ENCODE peak calls at places on chromosome 7, in nine cellular contexts. One of them, this sample, is unnamed.

GRCh38 chr7:87047-87446 is 105.3 kb upstream of the FAM20C start:
- DNase-seq in iPS DF 19.7: no peak
- DNase-seq in tibial artery: no peak
- DNase-seq in neuronal stem cell: no peak
- DNase-seq in activated gamma-delta T cell treated with Interleukin-2 at 50 U/mL for 16 hours: no peak
- DNase-seq in GM04504: no peak
- DNase-seq in AG04450: no peak
- DNase-seq in H54: no peak
- DNase-seq in AG20443: no peak
- DNase-seq in this sample: no peak

GRCh38 chr7:159012353-159013069 is 132.2 kb downstream of the VIPR2 start:
- DNase-seq in iPS DF 19.7: no peak
- DNase-seq in tibial artery: peak; percentile 80
- DNase-seq in neuronal stem cell: no peak
- DNase-seq in activated gamma-delta T cell treated with Interleukin-2 at 50 U/mL for 16 hours: no peak
- DNase-seq in GM04504: no peak
- DNase-seq in AG04450: no peak
- DNase-seq in H54: no peak
- DNase-seq in AG20443: no peak
- DNase-seq in this sample: no peak

GRCh38 chr7:83704564-83704963 is 55.6 kb upstream of the SEMA3E start:
- DNase-seq in iPS DF 19.7: no peak
- DNase-seq in tibial artery: no peak
- DNase-seq in neuronal stem cell: no peak
- DNase-seq in activated gamma-delta T cell treated with Interleukin-2 at 50 U/mL for 16 hours: no peak
- DNase-seq in GM04504: no peak
- DNase-seq in AG04450: no peak
- DNase-seq in H54: no peak
- DNase-seq in AG20443: no peak
- DNase-seq in this sample: no peak

GRCh38 chr7:17185690-17186070 is 112.8 kb upstream of the AHR start:
- DNase-seq in iPS DF 19.7: no peak
- DNase-seq in tibial artery: no peak
- DNase-seq in neuronal stem cell: no peak
- DNase-seq in activated gamma-delta T cell treated with Interleukin-2 at 50 U/mL for 16 hours: no peak
- DNase-seq in GM04504: peak; percentile 46
- DNase-seq in AG04450: peak; percentile 7
- DNase-seq in H54: peak; percentile 26
- DNase-seq in AG20443: no peak
- DNase-seq in this sample: peak; percentile 8

GRCh38 chr7:155550916-155551315 is 4.6 kb upstream of the CNPY1 start:
- DNase-seq in iPS DF 19.7: no peak
- DNase-seq in tibial artery: no peak
- DNase-seq in neuronal stem cell: no peak
- DNase-seq in activated gamma-delta T cell treated with Interleukin-2 at 50 U/mL for 16 hours: no peak
- DNase-seq in GM04504: no peak
- DNase-seq in AG04450: no peak
- DNase-seq in H54: no peak
- DNase-seq in AG20443: no peak
- DNase-seq in this sample: no peak

GRCh38 chr7:43201912-43202311 is 89.5 kb downstream of the HECW1 start:
- DNase-seq in iPS DF 19.7: no peak
- DNase-seq in tibial artery: no peak
- DNase-seq in neuronal stem cell: no peak
- DNase-seq in activated gamma-delta T cell treated with Interleukin-2 at 50 U/mL for 16 hours: no peak
- DNase-seq in GM04504: no peak
- DNase-seq in AG04450: peak; percentile 4
- DNase-seq in H54: no peak
- DNase-seq in AG20443: no peak
- DNase-seq in this sample: no peak

GRCh38 chr7:5482020-5482498 is 58.4 kb upstream of the TNRC18 start:
- DNase-seq in iPS DF 19.7: no peak
- DNase-seq in tibial artery: no peak
- DNase-seq in neuronal stem cell: no peak
- DNase-seq in activated gamma-delta T cell treated with Interleukin-2 at 50 U/mL for 16 hours: no peak
- DNase-seq in GM04504: no peak
- DNase-seq in AG04450: no peak
- DNase-seq in H54: no peak
- DNase-seq in AG20443: no peak
- DNase-seq in this sample: no peak

GRCh38 chr7:28472332-28472731 is 60.0 kb downstream of the CREB5 start:
- DNase-seq in iPS DF 19.7: no peak
- DNase-seq in tibial artery: no peak
- DNase-seq in neuronal stem cell: no peak
- DNase-seq in activated gamma-delta T cell treated with Interleukin-2 at 50 U/mL for 16 hours: no peak
- DNase-seq in GM04504: no peak
- DNase-seq in AG04450: no peak
- DNase-seq in H54: no peak
- DNase-seq in AG20443: no peak
- DNase-seq in this sample: no peak

GRCh38 chr7:72493850-72494661 is 81.9 kb upstream of the CALN1 start:
- DNase-seq in iPS DF 19.7: peak; percentile 48
- DNase-seq in tibial artery: peak; percentile 28
- DNase-seq in neuronal stem cell: peak; percentile 72
- DNase-seq in activated gamma-delta T cell treated with Interleukin-2 at 50 U/mL for 16 hours: peak; percentile 36
- DNase-seq in GM04504: no peak
- DNase-seq in AG04450: no peak
- DNase-seq in H54: peak; percentile 26
- DNase-seq in AG20443: peak; percentile 58
- DNase-seq in this sample: no peak

GRCh38 chr7:78530351-78530750 is 731.8 kb downstream of the PHTF2 start:
- DNase-seq in iPS DF 19.7: no peak
- DNase-seq in tibial artery: no peak
- DNase-seq in neuronal stem cell: no peak
- DNase-seq in activated gamma-delta T cell treated with Interleukin-2 at 50 U/mL for 16 hours: no peak
- DNase-seq in GM04504: peak; percentile 24
- DNase-seq in AG04450: peak; percentile 15
- DNase-seq in H54: peak; percentile 20
- DNase-seq in AG20443: peak; percentile 71
- DNase-seq in this sample: no peak

GRCh38 chr7:42744746-42745145 is 167.1 kb downstream of the C7orf25 start:
- DNase-seq in iPS DF 19.7: no peak
- DNase-seq in tibial artery: no peak
- DNase-seq in neuronal stem cell: no peak
- DNase-seq in activated gamma-delta T cell treated with Interleukin-2 at 50 U/mL for 16 hours: no peak
- DNase-seq in GM04504: no peak
- DNase-seq in AG04450: no peak
- DNase-seq in H54: no peak
- DNase-seq in AG20443: no peak
- DNase-seq in this sample: no peak

GRCh38 chr7:158695726-158696452 is 8.7 kb downstream of the NCAPG2 start:
- DNase-seq in iPS DF 19.7: no peak
- DNase-seq in tibial artery: peak; percentile 76
- DNase-seq in neuronal stem cell: no peak
- DNase-seq in activated gamma-delta T cell treated with Interleukin-2 at 50 U/mL for 16 hours: peak; percentile 55
- DNase-seq in GM04504: peak; percentile 68
- DNase-seq in AG04450: peak; percentile 52
- DNase-seq in H54: no peak
- DNase-seq in AG20443: peak; percentile 75
- DNase-seq in this sample: no peak

GRCh38 chr7:26688388-26688787 is 176.0 kb downstream of the SKAP2 start:
- DNase-seq in iPS DF 19.7: no peak
- DNase-seq in tibial artery: no peak
- DNase-seq in neuronal stem cell: no peak
- DNase-seq in activated gamma-delta T cell treated with Interleukin-2 at 50 U/mL for 16 hours: no peak
- DNase-seq in GM04504: no peak
- DNase-seq in AG04450: no peak
- DNase-seq in H54: no peak
- DNase-seq in AG20443: no peak
- DNase-seq in this sample: no peak

GRCh38 chr7:22779697-22780096 is 43.0 kb downstream of the TOMM7 start:
- DNase-seq in iPS DF 19.7: no peak
- DNase-seq in tibial artery: no peak
- DNase-seq in neuronal stem cell: no peak
- DNase-seq in activated gamma-delta T cell treated with Interleukin-2 at 50 U/mL for 16 hours: no peak
- DNase-seq in GM04504: no peak
- DNase-seq in AG04450: no peak
- DNase-seq in H54: no peak
- DNase-seq in AG20443: no peak
- DNase-seq in this sample: no peak

GRCh38 chr7:139765143-139765542 is 12.7 kb downstream of the HIPK2 start:
- DNase-seq in iPS DF 19.7: no peak
- DNase-seq in tibial artery: no peak
- DNase-seq in neuronal stem cell: no peak
- DNase-seq in activated gamma-delta T cell treated with Interleukin-2 at 50 U/mL for 16 hours: no peak
- DNase-seq in GM04504: no peak
- DNase-seq in AG04450: no peak
- DNase-seq in H54: no peak
- DNase-seq in AG20443: no peak
- DNase-seq in this sample: no peak

GRCh38 chr7:5354460-5355279 is 69.0 kb downstream of the TNRC18 start:
- DNase-seq in iPS DF 19.7: no peak
- DNase-seq in tibial artery: peak; percentile 40
- DNase-seq in neuronal stem cell: no peak
- DNase-seq in activated gamma-delta T cell treated with Interleukin-2 at 50 U/mL for 16 hours: no peak
- DNase-seq in GM04504: peak; percentile 21
- DNase-seq in AG04450: no peak
- DNase-seq in H54: no peak
- DNase-seq in AG20443: peak; percentile 82
- DNase-seq in this sample: no peak

GRCh38 chr7:80361948-80362347 is 149.9 kb downstream of the GNAT3 start:
- DNase-seq in iPS DF 19.7: no peak
- DNase-seq in tibial artery: no peak
- DNase-seq in neuronal stem cell: no peak
- DNase-seq in activated gamma-delta T cell treated with Interleukin-2 at 50 U/mL for 16 hours: no peak
- DNase-seq in GM04504: no peak
- DNase-seq in AG04450: no peak
- DNase-seq in H54: no peak
- DNase-seq in AG20443: no peak
- DNase-seq in this sample: no peak

GRCh38 chr7:129898007-129898406 is 54.8 kb downstream of the UBE2H start:
- DNase-seq in iPS DF 19.7: no peak
- DNase-seq in tibial artery: no peak
- DNase-seq in neuronal stem cell: no peak
- DNase-seq in activated gamma-delta T cell treated with Interleukin-2 at 50 U/mL for 16 hours: no peak
- DNase-seq in GM04504: no peak
- DNase-seq in AG04450: no peak
- DNase-seq in H54: no peak
- DNase-seq in AG20443: no peak
- DNase-seq in this sample: no peak

GRCh38 chr7:4650471-4651047 is 31.5 kb upstream of the FOXK1 start:
- DNase-seq in iPS DF 19.7: no peak
- DNase-seq in tibial artery: no peak
- DNase-seq in neuronal stem cell: peak; percentile 83
- DNase-seq in activated gamma-delta T cell treated with Interleukin-2 at 50 U/mL for 16 hours: no peak
- DNase-seq in GM04504: no peak
- DNase-seq in AG04450: no peak
- DNase-seq in H54: no peak
- DNase-seq in AG20443: peak; percentile 68
- DNase-seq in this sample: no peak

GRCh38 chr7:107573537-107573936 is 6.5 kb upstream of the BCAP29 start:
- DNase-seq in iPS DF 19.7: no peak
- DNase-seq in tibial artery: no peak
- DNase-seq in neuronal stem cell: no peak
- DNase-seq in activated gamma-delta T cell treated with Interleukin-2 at 50 U/mL for 16 hours: no peak
- DNase-seq in GM04504: no peak
- DNase-seq in AG04450: no peak
- DNase-seq in H54: no peak
- DNase-seq in AG20443: no peak
- DNase-seq in this sample: no peak

GRCh38 chr7:12174931-12175330 is 36.2 kb upstream of the TMEM106B start:
- DNase-seq in iPS DF 19.7: no peak
- DNase-seq in tibial artery: no peak
- DNase-seq in neuronal stem cell: no peak
- DNase-seq in activated gamma-delta T cell treated with Interleukin-2 at 50 U/mL for 16 hours: no peak
- DNase-seq in GM04504: no peak
- DNase-seq in AG04450: no peak
- DNase-seq in H54: no peak
- DNase-seq in AG20443: no peak
- DNase-seq in this sample: no peak

GRCh38 chr7:50206521-50207250 is 97.8 kb upstream of the IKZF1 start:
- DNase-seq in iPS DF 19.7: no peak
- DNase-seq in tibial artery: no peak
- DNase-seq in neuronal stem cell: no peak
- DNase-seq in activated gamma-delta T cell treated with Interleukin-2 at 50 U/mL for 16 hours: peak; percentile 77
- DNase-seq in GM04504: no peak
- DNase-seq in AG04450: no peak
- DNase-seq in H54: no peak
- DNase-seq in AG20443: no peak
- DNase-seq in this sample: no peak

GRCh38 chr7:14988941-14989340 is 86.4 kb upstream of the DGKB start:
- DNase-seq in iPS DF 19.7: no peak
- DNase-seq in tibial artery: no peak
- DNase-seq in neuronal stem cell: no peak
- DNase-seq in activated gamma-delta T cell treated with Interleukin-2 at 50 U/mL for 16 hours: no peak
- DNase-seq in GM04504: peak; percentile 39
- DNase-seq in AG04450: no peak
- DNase-seq in H54: no peak
- DNase-seq in AG20443: peak; percentile 23
- DNase-seq in this sample: no peak

GRCh38 chr7:46781901-46782439 is 799.9 kb downstream of the TNS3 start:
- DNase-seq in iPS DF 19.7: no peak
- DNase-seq in tibial artery: no peak
- DNase-seq in neuronal stem cell: no peak
- DNase-seq in activated gamma-delta T cell treated with Interleukin-2 at 50 U/mL for 16 hours: no peak
- DNase-seq in GM04504: no peak
- DNase-seq in AG04450: no peak
- DNase-seq in H54: no peak
- DNase-seq in AG20443: no peak
- DNase-seq in this sample: no peak

GRCh38 chr7:85184599-85185354 is 2.1 kb downstream of the SEMA3D start:
- DNase-seq in iPS DF 19.7: no peak
- DNase-seq in tibial artery: peak; percentile 48
- DNase-seq in neuronal stem cell: peak; percentile 35
- DNase-seq in activated gamma-delta T cell treated with Interleukin-2 at 50 U/mL for 16 hours: no peak
- DNase-seq in GM04504: no peak
- DNase-seq in AG04450: no peak
- DNase-seq in H54: no peak
- DNase-seq in AG20443: peak; percentile 60
- DNase-seq in this sample: peak; percentile 58

GRCh38 chr7:72445580-72445979 is 33.4 kb upstream of the CALN1 start:
- DNase-seq in iPS DF 19.7: no peak
- DNase-seq in tibial artery: no peak
- DNase-seq in neuronal stem cell: no peak
- DNase-seq in activated gamma-delta T cell treated with Interleukin-2 at 50 U/mL for 16 hours: no peak
- DNase-seq in GM04504: no peak
- DNase-seq in AG04450: no peak
- DNase-seq in H54: no peak
- DNase-seq in AG20443: no peak
- DNase-seq in this sample: no peak

GRCh38 chr7:119783799-119784198 is 489.2 kb upstream of the KCND2 start:
- DNase-seq in iPS DF 19.7: no peak
- DNase-seq in tibial artery: no peak
- DNase-seq in neuronal stem cell: no peak
- DNase-seq in activated gamma-delta T cell treated with Interleukin-2 at 50 U/mL for 16 hours: no peak
- DNase-seq in GM04504: no peak
- DNase-seq in AG04450: no peak
- DNase-seq in H54: no peak
- DNase-seq in AG20443: no peak
- DNase-seq in this sample: no peak

GRCh38 chr7:113085781-113086390 is 741 bp downstream of the GPR85 start:
- DNase-seq in iPS DF 19.7: no peak
- DNase-seq in tibial artery: no peak
- DNase-seq in neuronal stem cell: no peak
- DNase-seq in activated gamma-delta T cell treated with Interleukin-2 at 50 U/mL for 16 hours: no peak
- DNase-seq in GM04504: no peak
- DNase-seq in AG04450: no peak
- DNase-seq in H54: no peak
- DNase-seq in AG20443: peak; percentile 9
- DNase-seq in this sample: no peak

GRCh38 chr7:15764010-15764409 is 77.5 kb upstream of the MEOX2 start:
- DNase-seq in iPS DF 19.7: no peak
- DNase-seq in tibial artery: no peak
- DNase-seq in neuronal stem cell: no peak
- DNase-seq in activated gamma-delta T cell treated with Interleukin-2 at 50 U/mL for 16 hours: no peak
- DNase-seq in GM04504: no peak
- DNase-seq in AG04450: no peak
- DNase-seq in H54: no peak
- DNase-seq in AG20443: no peak
- DNase-seq in this sample: no peak

GRCh38 chr7:67019562-67020390 is 23.1 kb downstream of the TYW1 start:
- DNase-seq in iPS DF 19.7: no peak
- DNase-seq in tibial artery: no peak
- DNase-seq in neuronal stem cell: no peak
- DNase-seq in activated gamma-delta T cell treated with Interleukin-2 at 50 U/mL for 16 hours: no peak
- DNase-seq in GM04504: peak; percentile 35
- DNase-seq in AG04450: no peak
- DNase-seq in H54: no peak
- DNase-seq in AG20443: no peak
- DNase-seq in this sample: no peak

GRCh38 chr7:127317447-127317961 is 64.8 kb upstream of the GRM8 start:
- DNase-seq in iPS DF 19.7: no peak
- DNase-seq in tibial artery: no peak
- DNase-seq in neuronal stem cell: no peak
- DNase-seq in activated gamma-delta T cell treated with Interleukin-2 at 50 U/mL for 16 hours: no peak
- DNase-seq in GM04504: no peak
- DNase-seq in AG04450: no peak
- DNase-seq in H54: no peak
- DNase-seq in AG20443: no peak
- DNase-seq in this sample: no peak

This sample was measured in T1000.